ENCODE peak calls at places on chromosomes 4 and X, in nine cellular contexts. One of them, this sample, is unnamed.

GRCh38 chrX:138885886-138886285 is 174.4 kb upstream of the FGF13 start:
- DNase-seq in B cell: no peak
- DNase-seq in esophagus squamous epithelium: no peak
- DNase-seq in posterior cingulate gyrus: no peak
- DNase-seq in NCI-H146: no peak
- DNase-seq in retina: no peak
- DNase-seq in GM10248: no peak
- DNase-seq in activated CD4-positive, alpha-beta T cell treated with anti-CD3 and anti-CD28 coated beads for 48 hours: no peak
- DNase-seq in HEK293T: no peak
- DNase-seq in this sample: no peak

GRCh38 chr4:173217727-173218126 is 49.1 kb downstream of the GALNT7 start:
- DNase-seq in esophagus squamous epithelium: no peak
- DNase-seq in B cell: no peak
- DNase-seq in activated CD4-positive, alpha-beta T cell treated with anti-CD3 and anti-CD28 coated beads for 48 hours: no peak
- DNase-seq in NCI-H146: no peak
- DNase-seq in retina: no peak
- DNase-seq in GM10248: no peak
- DNase-seq in posterior cingulate gyrus: no peak
- DNase-seq in HEK293T: no peak
- DNase-seq in this sample: peak

GRCh38 chrX:39855748-39856129 is 242.0 kb downstream of the BCOR start:
- DNase-seq in retina: peak
- DNase-seq in B cell: peak
- DNase-seq in activated CD4-positive, alpha-beta T cell treated with anti-CD3 and anti-CD28 coated beads for 48 hours: peak
- DNase-seq in HEK293T: no peak
- DNase-seq in NCI-H146: peak
- DNase-seq in esophagus squamous epithelium: peak
- DNase-seq in posterior cingulate gyrus: no peak
- DNase-seq in GM10248: peak
- DNase-seq in this sample: peak

GRCh38 chrX:53481816-53482485 is 47.8 kb upstream of the HSD17B10 start:
- DNase-seq in esophagus squamous epithelium: no peak
- DNase-seq in NCI-H146: peak
- DNase-seq in posterior cingulate gyrus: no peak
- DNase-seq in HEK293T: peak
- DNase-seq in activated CD4-positive, alpha-beta T cell treated with anti-CD3 and anti-CD28 coated beads for 48 hours: peak
- DNase-seq in retina: peak
- DNase-seq in B cell: peak
- DNase-seq in GM10248: peak
- DNase-seq in this sample: peak

GRCh38 chrX:46477435-46477834 is 67.8 kb downstream of the ZNF674 start:
- DNase-seq in GM10248: no peak
- DNase-seq in activated CD4-positive, alpha-beta T cell treated with anti-CD3 and anti-CD28 coated beads for 48 hours: no peak
- DNase-seq in posterior cingulate gyrus: no peak
- DNase-seq in HEK293T: no peak
- DNase-seq in esophagus squamous epithelium: no peak
- DNase-seq in retina: no peak
- DNase-seq in NCI-H146: no peak
- DNase-seq in B cell: no peak
- DNase-seq in this sample: no peak

GRCh38 chr4:675036-675804 is 878 bp downstream of the MYL5 start:
- DNase-seq in B cell: no peak
- DNase-seq in NCI-H146: no peak
- DNase-seq in retina: no peak
- DNase-seq in esophagus squamous epithelium: no peak
- DNase-seq in posterior cingulate gyrus: peak
- DNase-seq in activated CD4-positive, alpha-beta T cell treated with anti-CD3 and anti-CD28 coated beads for 48 hours: peak
- DNase-seq in GM10248: no peak
- DNase-seq in HEK293T: no peak
- DNase-seq in this sample: peak

GRCh38 chrX:87798039-87798438 is 280.4 kb downstream of the KLHL4 start:
- DNase-seq in NCI-H146: no peak
- DNase-seq in GM10248: no peak
- DNase-seq in retina: no peak
- DNase-seq in esophagus squamous epithelium: no peak
- DNase-seq in B cell: no peak
- DNase-seq in HEK293T: no peak
- DNase-seq in posterior cingulate gyrus: no peak
- DNase-seq in activated CD4-positive, alpha-beta T cell treated with anti-CD3 and anti-CD28 coated beads for 48 hours: no peak
- DNase-seq in this sample: no peak

GRCh38 chrX:129651756-129652564 is 2.8 kb downstream of the APLN start:
- DNase-seq in retina: no peak
- DNase-seq in activated CD4-positive, alpha-beta T cell treated with anti-CD3 and anti-CD28 coated beads for 48 hours: no peak
- DNase-seq in esophagus squamous epithelium: no peak
- DNase-seq in GM10248: no peak
- DNase-seq in B cell: no peak
- DNase-seq in posterior cingulate gyrus: no peak
- DNase-seq in HEK293T: no peak
- DNase-seq in NCI-H146: no peak
- DNase-seq in this sample: no peak

GRCh38 chr4:87465739-87466366 is 43.5 kb downstream of the NUDT9 start:
- DNase-seq in activated CD4-positive, alpha-beta T cell treated with anti-CD3 and anti-CD28 coated beads for 48 hours: no peak
- DNase-seq in B cell: peak
- DNase-seq in NCI-H146: peak
- DNase-seq in retina: peak
- DNase-seq in GM10248: peak
- DNase-seq in esophagus squamous epithelium: no peak
- DNase-seq in HEK293T: peak
- DNase-seq in posterior cingulate gyrus: no peak
- DNase-seq in this sample: peak

GRCh38 chr4:88242144-88242543 is 42.2 kb downstream of the PPM1K start:
- DNase-seq in GM10248: no peak
- DNase-seq in B cell: no peak
- DNase-seq in HEK293T: peak
- DNase-seq in esophagus squamous epithelium: no peak
- DNase-seq in activated CD4-positive, alpha-beta T cell treated with anti-CD3 and anti-CD28 coated beads for 48 hours: no peak
- DNase-seq in posterior cingulate gyrus: no peak
- DNase-seq in NCI-H146: no peak
- DNase-seq in retina: no peak
- DNase-seq in this sample: no peak

This sample was measured in erythroblast.